ENCODE peak calls at places on chromosomes 6 and 20, in four cellular contexts. B is H1, M is HCT116, S is SK-N-SH. E is an unnamed sample.

GRCh38 chr6:81634155-81634880 is 118.2 kb downstream of the TENT5A start:
- DNase-seq in B (no peak), S (no peak), M (no peak), E (no peak)

GRCh38 chr6:144585217-144585814 is 300.2 kb downstream of the UTRN start:
- DNase-seq in M (peak; percentile 54), B (no peak), S (peak; percentile 14), E (no peak)

GRCh38 chr20:19886666-19887288 is 128.7 kb downstream of the RIN2 start:
- DNase-seq in B (no peak), S (no peak), M (no peak), E (no peak)

GRCh38 chr6:11414564-11414963 is 123.0 kb upstream of the TMEM170B start:
- DNase-seq in S (no peak), M (peak; percentile 57), B (no peak), E (no peak)

GRCh38 chr6:119514355-119514754 is 164.8 kb upstream of the MAN1A1 start:
- DNase-seq in M (no peak), S (no peak), B (no peak), E (no peak)

GRCh38 chr20:10857362-10858070 is 183.7 kb upstream of the JAG1 start:
- DNase-seq in B (no peak), S (no peak), M (no peak), E (no peak)

GRCh38 chr6:134967711-134968110 is 17.8 kb upstream of the ALDH8A1 start:
- DNase-seq in S (no peak), B (no peak), M (no peak), E (no peak)

GRCh38 chr6:109465772-109466171 is 10.2 kb upstream of the MICAL1 start:
- DNase-seq in M (no peak), B (no peak), S (no peak), E (no peak)

GRCh38 chr6:312704-313485 is 20.6 kb downstream of the DUSP22 start:
- DNase-seq in B (no peak), M (no peak), S (no peak), E (no peak)

GRCh38 chr20:4455301-4455701 is 266.4 kb upstream of the PRND start:
- DNase-seq in M (peak; percentile 15), B (no peak), S (no peak), E (no peak)

GRCh38 chr20:48278961-48279481 is 493.7 kb upstream of the SULF2 start:
- DNase-seq in S (no peak), M (no peak), B (no peak), E (no peak)

GRCh38 chr6:38750968-38751615 is 36.0 kb downstream of the DNAH8 start:
- DNase-seq in M (no peak), B (no peak), S (no peak), E (no peak)

GRCh38 chr6:82570083-82570482 is 206.5 kb downstream of the TPBG start:
- DNase-seq in S (peak; percentile 42), M (no peak), B (no peak), E (no peak)

GRCh38 chr6:90028080-90028778 is 134.0 kb downstream of the GJA10 start:
- DNase-seq in S (peak; percentile 8), M (no peak), B (no peak), E (no peak)

GRCh38 chr6:149964243-149965190 is 774 bp downstream of the ULBP1 start:
- DNase-seq in B (peak; percentile 76), M (no peak), S (peak; percentile 50), E (no peak)

GRCh38 chr6:39189915-39190544 is 39.2 kb downstream of the KCNK5 start:
- DNase-seq in S (peak; percentile 69), M (no peak), B (peak; percentile 79), E (peak; percentile 38)

GRCh38 chr20:15654208-15654649 is 919.0 kb downstream of the KIF16B start:
- DNase-seq in B (peak; percentile 52), M (peak; percentile 6), S (peak; percentile 24), E (peak; percentile 58)

GRCh38 chr6:169384291-169384690 is 130.6 kb upstream of the THBS2 start:
- DNase-seq in M (no peak), S (no peak), B (no peak), E (no peak)

GRCh38 chr6:150001295-150001990 is 23.9 kb downstream of the RAET1L start:
- DNase-seq in M (no peak), B (no peak), S (no peak), E (no peak)

GRCh38 chr6:49423817-49424216 is 39.2 kb downstream of the MMUT start:
- DNase-seq in S (peak; percentile 16), B (no peak), M (no peak), E (no peak)

GRCh38 chr6:90382760-90383159 is 86.1 kb upstream of the BACH2 start:
- DNase-seq in M (no peak), B (no peak), S (no peak), E (no peak)

GRCh38 chr6:110049696-110050465 is 71.8 kb downstream of the GPR6 start:
- DNase-seq in S (no peak), B (no peak), M (no peak), E (no peak)

GRCh38 chr6:45421700-45422540 is 44.2 kb upstream of the SUPT3H start:
- DNase-seq in B (peak; percentile 71), M (no peak), S (peak; percentile 76), E (no peak)

GRCh38 chr20:61120595-61121515 is 131.2 kb upstream of the CDH4 start:
- DNase-seq in B (peak; percentile 64), M (no peak), S (no peak), E (peak; percentile 62)

GRCh38 chr6:10412948-10413849 is 1.7 kb downstream of the TFAP2A start:
- DNase-seq in B (peak; percentile 81), M (no peak), S (no peak), E (no peak)

GRCh38 chr6:44679906-44680698 is 292.6 kb downstream of the CDC5L start:
- DNase-seq in B (no peak), S (no peak), M (no peak), E (no peak)

GRCh38 chr6:3023663-3024483 is 24.2 kb downstream of the NQO2 start:
- DNase-seq in B (peak; percentile 86), S (no peak), M (peak; percentile 73), E (peak; percentile 42)

GRCh38 chr6:13372688-13373487 is 44.6 kb upstream of the TBC1D7 start:
- DNase-seq in B (no peak), S (no peak), M (no peak), E (no peak)

DNA sequence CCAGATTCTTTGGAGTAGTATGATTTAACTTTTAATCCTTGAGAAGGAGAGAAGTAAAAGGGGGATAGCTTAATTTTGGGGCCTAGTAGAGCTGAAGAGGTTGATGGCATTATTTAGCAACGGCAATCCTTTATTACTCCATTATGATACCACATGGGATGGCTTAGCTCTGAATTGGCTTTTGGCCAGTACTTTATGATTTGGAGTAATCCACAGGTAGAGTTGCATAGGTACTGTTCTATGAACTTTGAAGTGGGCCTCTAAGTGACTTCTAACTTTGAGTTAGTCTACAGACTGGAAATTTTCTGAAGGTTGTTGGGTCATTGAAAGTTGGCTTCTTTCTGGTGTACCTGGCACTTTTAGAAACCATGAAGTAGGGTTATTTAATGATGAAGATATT is 11.6 kb downstream of the YWHAB start:
- DNase-seq in S (no peak), M (no peak), B (no peak), E (no peak)
- H3K4me3 ChIP-seq in S (no peak overlapping the region), M (no peak overlapping the region), B (no peak overlapping the region), E (no peak overlapping the region)

GRCh38 chr6:139370707-139371345 is 3.6 kb downstream of the CITED2 start:
- DNase-seq in B (no peak), S (no peak), M (no peak), E (no peak)
- H3K9ac ChIP-seq in B (no peak overlapping the region), S (peak overlapping the region; percentile 98), M (no peak overlapping the region), E (peak overlapping the region; percentile 56)

GRCh38 chr6:138734585-138734984 is 39.0 kb upstream of the CCDC28A start:
- DNase-seq in S (no peak), M (no peak), B (no peak), E (no peak)

GRCh38 chr6:138736640-138737039 is 36.9 kb upstream of the CCDC28A start:
- DNase-seq in B (no peak), S (no peak), M (no peak), E (no peak)
- TF ChIP-seq YY1 in B (no peak), S (no peak), M (no peak), E (no peak)

DNA sequence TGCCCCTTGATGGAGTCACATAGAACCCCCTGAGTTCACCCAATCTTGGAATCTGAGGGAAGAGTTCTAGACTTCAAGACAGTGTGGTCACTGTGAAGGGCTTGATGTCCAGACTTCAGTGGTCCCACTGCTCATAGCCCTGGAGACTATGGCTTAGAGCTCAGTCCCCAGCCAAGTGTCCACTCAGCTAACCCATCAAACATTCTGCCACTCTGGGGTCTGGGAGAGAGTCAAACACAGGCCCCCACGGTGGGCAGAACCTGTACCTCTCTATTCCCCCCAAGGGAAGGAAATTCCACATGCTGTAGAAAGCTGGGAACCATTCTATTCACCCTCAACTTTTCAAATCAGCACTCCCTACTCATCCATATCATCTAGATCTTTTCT is 15.5 kb upstream of the TBC1D22B start:
- DNase-seq in S (no peak), M (no peak), B (no peak), E (no peak)
- H3K4me3 ChIP-seq in S (peak overlapping the region; percentile 11), M (no peak overlapping the region), B (no peak overlapping the region), E (no peak overlapping the region)